ENCODE peak calls at places on chromosomes 4 and X, in seven cellular contexts. G is SK-N-SH, S is HCT116, Z is K562, V is H1, F is GM12878, Q is HepG2. Y is an unnamed sample.

GRCh38 chr4:178275671-178276360 is 833.6 kb upstream of the AGA start:
- DNase-seq in G (peak), S (no peak), Z (no peak), V (no peak), F (no peak), Q (no peak), Y (no peak)

GRCh38 chr4:89492476-89493110 is 185.0 kb upstream of the GPRIN3 start:
- DNase-seq in G (no peak), S (no peak), Z (no peak), V (no peak), F (no peak), Q (no peak), Y (no peak)

GRCh38 chr4:48129307-48130014 is 4.6 kb downstream of the TXK start:
- DNase-seq in G (no peak), S (no peak), Z (no peak), V (no peak), F (no peak), Q (no peak), Y (peak)

GRCh38 chrX:134688839-134689238 is 30.6 kb upstream of the PLAC1 start:
- DNase-seq in G (no peak), S (no peak), Z (no peak), V (no peak), F (no peak), Q (no peak), Y (no peak)

GRCh38 chrX:143027262-143027661 is 1.5 kb downstream of the SPANXN4 start:
- DNase-seq in G (no peak), S (no peak), Z (no peak), V (no peak), F (no peak), Q (no peak), Y (no peak)

GRCh38 chrX:136822337-136823095 is 41.8 kb upstream of the ARHGEF6 start:
- DNase-seq in G (no peak), S (no peak), Z (no peak), V (no peak), F (no peak), Q (no peak), Y (no peak)

GRCh38 chr4:75514949-75515612 is 808 bp downstream of the THAP6 start:
- DNase-seq in G (peak), S (no peak), Z (no peak), V (no peak), F (peak), Q (no peak), Y (no peak)

GRCh38 chrX:40922307-40922706 is 162.9 kb upstream of the USP9X start:
- DNase-seq in G (peak), S (peak), Z (peak), V (no peak), F (no peak), Q (peak), Y (no peak)

GRCh38 chr4:84632092-84632491 is 49.2 kb downstream of the CDS1 start:
- DNase-seq in G (no peak), S (no peak), Z (no peak), V (no peak), F (no peak), Q (no peak), Y (no peak)

GRCh38 chrX:153477458-153477857 is 7.1 kb upstream of the HAUS7 start:
- DNase-seq in G (peak), S (no peak), Z (no peak), V (no peak), F (no peak), Q (no peak), Y (no peak)

GRCh38 chrX:32524385-32524784 is 687.0 kb downstream of the DMD start:
- DNase-seq in G (peak), S (no peak), Z (no peak), V (no peak), F (no peak), Q (no peak), Y (no peak)

GRCh38 chr4:45043916-45044315 is 317.6 kb upstream of the GNPDA2 start:
- DNase-seq in G (no peak), S (no peak), Z (no peak), V (no peak), F (no peak), Q (no peak), Y (no peak)

GRCh38 chr4:8393593-8394038 is 46.9 kb downstream of the ACOX3 start:
- DNase-seq in G (peak), S (no peak), Z (no peak), V (no peak), F (no peak), Q (no peak), Y (no peak)

GRCh38 chr4:127870688-127871087 is 10.0 kb upstream of the PLK4 start:
- DNase-seq in G (no peak), S (no peak), Z (no peak), V (no peak), F (no peak), Q (no peak), Y (peak)

GRCh38 chr4:123144626-123145025 is 222.2 kb upstream of the NUDT6 start:
- DNase-seq in G (no peak), S (no peak), Z (no peak), V (no peak), F (no peak), Q (peak), Y (no peak)

GRCh38 chr4:112968456-112969159 is 80.8 kb upstream of the ANK2 start:
- DNase-seq in G (no peak), S (no peak), Z (no peak), V (no peak), F (no peak), Q (no peak), Y (no peak)

GRCh38 chrX:141220342-141221008 is 21.8 kb downstream of the SPANXC start:
- DNase-seq in G (no peak), S (no peak), Z (no peak), V (no peak), F (no peak), Q (no peak), Y (peak)

GRCh38 chr4:151198748-151199147 is 78.2 kb upstream of the PRSS48 start:
- DNase-seq in G (no peak), S (no peak), Z (no peak), V (no peak), F (no peak), Q (no peak), Y (no peak)

GRCh38 chr4:76160355-76160754 is 12.2 kb upstream of the NUP54 start:
- DNase-seq in G (no peak), S (no peak), Z (no peak), V (no peak), F (no peak), Q (no peak), Y (no peak)

GRCh38 chr4:99276454-99276853 is 14.3 kb downstream of the ADH1A start:
- DNase-seq in G (no peak), S (no peak), Z (no peak), V (no peak), F (no peak), Q (no peak), Y (no peak)

GRCh38 chr4:64581422-64581821 is 172.2 kb upstream of the TECRL start:
- DNase-seq in G (no peak), S (no peak), Z (no peak), V (no peak), F (no peak), Q (no peak), Y (peak)

GRCh38 chr4:89751416-89751815 is 85.5 kb downstream of the SNCA start:
- DNase-seq in G (no peak), S (no peak), Z (no peak), V (no peak), F (no peak), Q (no peak), Y (no peak)

GRCh38 chrX:50978920-50979660 is 68.6 kb downstream of the BMP15 start:
- DNase-seq in G (no peak), S (no peak), Z (no peak), V (no peak), F (no peak), Q (no peak), Y (no peak)

GRCh38 chr4:1038948-1039492 is 27.6 kb downstream of the FGFRL1 start:
- DNase-seq in G (no peak), S (no peak), Z (no peak), V (no peak), F (no peak), Q (peak), Y (no peak)

GRCh38 chrX:25144043-25144940 is 128.5 kb upstream of the ARX start:
- DNase-seq in G (peak), S (peak), Z (peak), V (no peak), F (no peak), Q (peak), Y (peak)

GRCh38 chr4:127249767-127250108 is 383.0 kb upstream of the INTU start:
- DNase-seq in G (no peak), S (no peak), Z (no peak), V (no peak), F (no peak), Q (no peak), Y (no peak)

GRCh38 chrX:13430136-13430827 is 110.4 kb upstream of the ATXN3L start:
- DNase-seq in G (no peak), S (no peak), Z (peak), V (no peak), F (no peak), Q (no peak), Y (no peak)

GRCh38 chrX:140918398-140919043 is 83.9 kb upstream of the SPANXB1 start:
- DNase-seq in G (peak), S (peak), Z (peak), V (peak), F (peak), Q (peak), Y (no peak)

GRCh38 chrX:134520860-134521390 is 61.0 kb downstream of the HPRT1 start:
- DNase-seq in G (peak), S (peak), Z (peak), V (no peak), F (no peak), Q (peak), Y (peak)

GRCh38 chrX:101749436-101749835 is 89.8 kb upstream of the ARMCX2 start:
- DNase-seq in G (no peak), S (no peak), Z (no peak), V (no peak), F (no peak), Q (no peak), Y (no peak)

GRCh38 chr4:182448281-182449151 is 205.3 kb downstream of the TENM3 start:
- DNase-seq in G (peak), S (peak), Z (peak), V (peak), F (no peak), Q (peak), Y (peak)

GRCh38 chr4:19455850-19456602 is 795.7 kb upstream of the SLIT2 start:
- DNase-seq in G (no peak), S (peak), Z (no peak), V (no peak), F (no peak), Q (no peak), Y (no peak)

GRCh38 chrX:46044486-46044885 is 500.7 kb downstream of the ZNF674 start:
- DNase-seq in G (no peak), S (no peak), Z (no peak), V (no peak), F (no peak), Q (no peak), Y (no peak)

GRCh38 chrX:12080265-12080664 is 58.0 kb upstream of the FRMPD4 start:
- DNase-seq in G (peak), S (no peak), Z (peak), V (no peak), F (no peak), Q (peak), Y (no peak)

GRCh38 chrX:12076046-12076445 is 62.2 kb upstream of the FRMPD4 start:
- DNase-seq in G (no peak), S (no peak), Z (no peak), V (no peak), F (no peak), Q (no peak), Y (no peak)
- TF ChIP-seq JUND in G (no peak), S (no peak), Z (no peak), V (no peak), F (no peak), Q (no peak), Y (no peak)

GRCh38 chr4:24102621-24103020 is 212.8 kb upstream of the PPARGC1A start:
- DNase-seq in G (no peak), S (no peak), Z (no peak), V (no peak), F (no peak), Q (no peak), Y (no peak)

GRCh38 chr4:24105183-24106039 is 215.6 kb upstream of the PPARGC1A start:
- DNase-seq in G (no peak), S (no peak), Z (no peak), V (no peak), F (no peak), Q (no peak), Y (no peak)

GRCh38 chr4:24104173-24104572 is 214.3 kb upstream of the PPARGC1A start:
- DNase-seq in G (no peak), S (no peak), Z (no peak), V (no peak), F (no peak), Q (no peak), Y (no peak)

DNA sequence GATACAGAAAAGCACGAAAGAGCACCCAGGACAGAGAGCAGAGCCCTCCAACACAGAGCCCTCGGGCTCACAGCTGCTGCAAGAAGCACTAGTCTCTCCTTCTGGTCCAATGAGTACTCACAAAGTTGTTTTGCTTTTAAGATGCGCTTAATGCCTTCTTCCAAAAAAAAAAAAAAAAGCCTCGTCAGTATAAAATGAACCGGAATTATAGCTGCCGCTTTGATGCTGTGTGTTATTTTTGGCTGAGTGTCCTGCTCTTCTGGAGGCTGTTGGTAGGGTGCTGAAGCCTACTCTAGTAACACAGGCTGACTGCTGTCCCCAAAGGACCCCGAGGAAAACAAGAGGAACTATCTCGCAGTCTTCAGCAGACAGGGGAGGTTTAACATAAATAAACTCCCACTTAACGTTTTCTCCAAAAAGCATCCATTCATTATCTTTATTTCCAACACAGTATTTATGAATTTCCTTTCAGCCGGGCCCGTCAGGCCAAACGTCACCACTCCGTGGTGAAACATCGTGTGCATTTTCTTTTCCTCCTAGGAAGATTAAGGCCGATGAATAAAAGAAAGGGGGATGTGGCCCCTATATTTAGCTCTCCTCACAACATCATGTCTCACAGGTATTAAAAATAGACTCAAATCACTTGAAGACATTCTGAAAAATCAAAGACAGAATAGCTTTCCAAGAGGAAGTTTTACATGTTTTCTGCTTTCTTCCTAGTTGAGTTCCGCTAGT is 213.8 kb upstream of the PPARGC1A start:
- DNase-seq in G (no peak), S (no peak), Z (no peak), V (no peak), F (no peak), Q (no peak), Y (no peak)
- TF ChIP-seq JUND in G (no peak), S (no peak), Z (no peak), V (no peak), F (no peak), Q (no peak), Y (no peak)

GRCh38 chr4:140595065-140595464 is 26.3 kb upstream of the UCP1 start:
- DNase-seq in G (no peak), S (peak), Z (no peak), V (no peak), F (no peak), Q (peak), Y (peak)
- TF ChIP-seq JUND in G (no peak), S (no peak), Z (no peak), V (no peak), F (no peak), Q (no peak), Y (no peak)

DNA sequence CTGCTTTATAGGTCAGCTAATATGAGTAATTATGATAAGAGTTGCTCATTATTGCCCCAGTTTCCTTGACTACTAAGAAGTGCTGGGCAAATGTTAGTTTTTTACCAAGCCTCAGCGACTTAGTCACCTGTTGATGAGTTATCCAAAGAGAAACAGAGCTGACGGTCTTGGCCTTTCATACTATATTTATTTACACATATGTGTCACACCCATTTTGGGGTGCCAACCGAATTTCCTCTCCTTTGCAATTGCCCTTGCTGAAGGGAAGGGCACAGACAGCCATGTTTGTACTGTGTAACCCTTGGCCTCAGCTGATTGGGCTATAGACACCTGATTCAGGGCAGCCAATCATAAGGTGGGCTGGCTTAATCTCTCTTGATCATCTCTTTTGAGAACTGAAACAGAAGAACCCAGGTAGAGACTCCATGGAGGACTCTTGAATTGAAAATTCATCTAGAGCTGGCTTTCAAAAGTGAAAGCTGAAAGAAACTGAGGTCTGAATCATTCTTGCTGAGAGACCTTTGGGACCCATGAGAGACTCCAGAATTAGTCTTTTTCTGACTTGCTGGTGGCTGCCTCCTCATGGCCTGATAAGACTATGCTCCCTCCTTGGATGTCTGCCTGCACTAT is 111.7 kb upstream of the RPS6KA3 start:
- DNase-seq in G (no peak), S (no peak), Z (no peak), V (no peak), F (peak), Q (no peak), Y (no peak)
- TF ChIP-seq JUND in G (no peak), S (no peak), Z (no peak), V (no peak), F (no peak), Q (no peak), Y (no peak)

DNA sequence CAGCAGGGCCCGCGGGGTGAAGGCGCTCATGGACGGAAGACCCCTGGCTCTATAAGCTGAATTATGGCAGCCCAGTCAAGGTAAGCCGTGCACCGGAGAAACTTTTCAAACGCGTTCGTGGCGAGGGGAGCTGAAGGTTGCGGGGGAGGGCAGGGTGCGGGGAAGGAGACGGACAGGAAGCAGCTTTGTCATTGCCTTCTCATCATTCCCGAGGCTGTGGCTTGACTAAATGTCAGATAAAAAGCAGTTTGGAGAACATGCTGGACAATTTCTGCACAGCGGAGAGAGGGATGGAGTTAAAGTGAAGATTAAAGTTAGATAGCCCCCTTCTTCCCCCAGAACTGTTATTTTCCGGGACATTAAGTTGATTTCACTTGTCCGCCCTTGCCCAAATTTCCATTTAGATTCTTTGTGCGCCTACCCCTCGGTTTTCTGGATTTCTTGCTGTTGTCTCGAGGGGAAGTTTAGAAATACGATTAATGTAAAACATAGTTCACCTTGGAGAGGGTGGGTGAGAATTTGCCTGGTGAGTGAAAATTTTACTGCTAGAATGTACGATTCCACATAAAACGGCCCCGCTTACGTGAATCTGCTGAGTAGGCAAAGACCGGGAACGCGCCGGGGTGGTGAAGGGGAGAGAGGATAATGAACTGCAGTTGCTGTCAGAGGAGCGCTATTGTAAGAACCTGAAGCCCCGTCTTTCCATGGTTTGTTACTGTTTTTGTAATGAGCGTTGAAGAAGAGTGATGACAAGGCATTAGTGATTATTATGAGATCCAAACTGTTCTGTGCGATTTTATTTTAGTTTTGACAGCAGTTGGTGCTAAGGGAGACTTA is 72.8 kb downstream of the AFF1 start:
- DNase-seq in G (peak), S (no peak), Z (no peak), V (no peak), F (no peak), Q (no peak), Y (no peak)
- TF ChIP-seq JUND in G (no peak), S (no peak), Z (peak), V (no peak), F (no peak), Q (no peak), Y (no peak)

GRCh38 chr4:33467291-33467690 is 2747.1 kb downstream of the PCDH7 start:
- DNase-seq in G (no peak), S (no peak), Z (no peak), V (no peak), F (no peak), Q (no peak), Y (no peak)

GRCh38 chr4:33465565-33465964 is 2745.4 kb downstream of the PCDH7 start:
- DNase-seq in G (no peak), S (no peak), Z (no peak), V (no peak), F (no peak), Q (no peak), Y (no peak)

DNA sequence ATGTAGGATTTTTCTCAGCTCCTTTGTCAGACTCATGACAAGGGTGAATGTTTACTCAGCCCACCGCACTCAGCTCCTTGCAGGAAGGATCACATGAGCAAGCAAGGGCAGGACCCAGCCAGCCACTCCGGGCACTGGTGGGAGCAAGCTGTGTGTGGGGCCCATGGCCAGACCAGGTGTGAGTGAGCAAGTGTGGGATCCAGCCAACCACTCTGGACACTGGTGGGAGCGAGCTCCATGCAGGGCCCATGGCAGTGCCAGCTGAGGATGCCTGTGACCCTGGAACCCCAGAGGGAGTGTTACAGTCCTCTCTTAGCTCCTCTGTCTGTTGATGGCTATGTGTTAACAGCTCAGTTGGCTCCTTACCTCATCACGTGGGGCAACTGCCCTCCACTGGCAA is 2750.6 kb downstream of the PCDH7 start:
- DNase-seq in G (no peak), S (no peak), Z (no peak), V (no peak), F (no peak), Q (no peak), Y (no peak)
- TF ChIP-seq JUND in G (no peak), S (no peak), Z (no peak), V (no peak), F (no peak), Q (no peak), Y (no peak)

Y was measured in T47D.